ENCODE peak calls at places on chromosomes 13 and 19, in eight cellular contexts. L, V, Q, H, J, I, P and T are unnamed samples.

GRCh38 chr13:32838985-32839384 is 177.2 kb upstream of the KL start:
- DNase-seq in L (no peak), V (no peak), Q (no peak), H (no peak), J (peak), I (no peak), P (no peak), T (no peak)

GRCh38 chr13:37360556-37360955 is 238.0 kb downstream of the POSTN start:
- DNase-seq in L (no peak), V (no peak), Q (no peak), H (no peak), J (no peak), I (no peak), P (peak), T (no peak)

GRCh38 chr19:1399079-1399478 is 2.3 kb downstream of the GAMT start:
- DNase-seq in L (no peak), V (no peak), Q (no peak), H (no peak), J (no peak), I (no peak), P (no peak), T (no peak)

GRCh38 chr19:49468746-49469447 is 5.1 kb upstream of the FLT3LG start:
- DNase-seq in L (peak), V (peak), Q (peak), H (no peak), J (no peak), I (peak), P (peak), T (peak)

GRCh38 chr13:66543780-66544179 is 686.4 kb downstream of the PCDH9 start:
- DNase-seq in L (no peak), V (no peak), Q (no peak), H (no peak), J (no peak), I (no peak), P (no peak), T (no peak)

GRCh38 chr13:112444001-112444311 is 67.8 kb downstream of the SPACA7 start:
- DNase-seq in L (peak), V (peak), Q (peak), H (peak), J (peak), I (no peak), P (peak), T (no peak)

GRCh38 chr13:91045351-91046034 is 302.0 kb upstream of the MIR17HG start:
- DNase-seq in L (no peak), V (no peak), Q (no peak), H (no peak), J (peak), I (no peak), P (no peak), T (no peak)

GRCh38 chr19:18420931-18421330 is 1.7 kb downstream of the SSBP4 start:
- DNase-seq in L (no peak), V (no peak), Q (no peak), H (no peak), J (no peak), I (no peak), P (no peak), T (no peak)

GRCh38 chr13:112761701-112762689 is 72.2 kb downstream of the ATP11A start:
- DNase-seq in L (no peak), V (peak), Q (no peak), H (no peak), J (no peak), I (no peak), P (peak), T (no peak)

DNA sequence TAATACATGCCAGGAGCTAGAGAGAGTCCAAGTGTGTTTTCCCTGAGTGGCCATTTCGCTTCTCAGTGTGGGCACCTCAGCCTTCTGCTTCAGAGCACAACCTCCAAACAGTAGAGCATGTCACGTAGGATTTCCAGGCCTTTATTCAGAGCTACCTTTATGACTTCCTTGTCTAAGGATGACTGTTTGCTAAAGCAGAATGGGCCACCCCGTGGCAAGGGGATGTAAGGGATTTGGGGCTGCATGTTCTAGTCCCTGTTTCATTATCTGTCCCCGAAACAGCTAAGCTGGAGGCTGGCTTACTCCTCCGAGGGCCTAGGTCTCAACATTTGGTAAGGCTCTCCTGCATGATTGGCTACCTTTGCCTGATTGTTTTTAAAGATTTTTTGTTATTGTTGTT is 6.0 kb downstream of the RNASEH2B start:
- DNase-seq in L (no peak), V (no peak), Q (no peak), H (peak), J (no peak), I (no peak), P (no peak), T (no peak)
- TF ChIP-seq CTCF in L (peak), V (no peak), Q (no peak), H (peak), J (no peak), I (no peak), P (no peak), T (no peak)

GRCh38 chr13:44874176-44874575 is 115.1 kb downstream of the NUFIP1 start:
- DNase-seq in L (no peak), V (no peak), Q (no peak), H (no peak), J (no peak), I (peak), P (no peak), T (no peak)

GRCh38 chr13:44876782-44877324 is 112.4 kb downstream of the NUFIP1 start:
- DNase-seq in L (no peak), V (no peak), Q (no peak), H (no peak), J (peak), I (peak), P (no peak), T (no peak)

GRCh38 chr13:44884076-44884729 is 105.1 kb downstream of the NUFIP1 start:
- DNase-seq in L (no peak), V (no peak), Q (no peak), H (no peak), J (no peak), I (peak), P (peak), T (no peak)

GRCh38 chr13:44874886-44875630 is 114.2 kb downstream of the NUFIP1 start:
- DNase-seq in L (no peak), V (no peak), Q (no peak), H (no peak), J (no peak), I (peak), P (no peak), T (no peak)

GRCh38 chr13:44879452-44880058 is 109.7 kb downstream of the NUFIP1 start:
- DNase-seq in L (no peak), V (no peak), Q (no peak), H (no peak), J (no peak), I (peak), P (peak), T (no peak)
- TF ChIP-seq CTCF in L (no peak), V (peak), Q (peak), H (peak), J (peak), I (no peak), P (peak), T (no peak)

GRCh38 chr19:32676186-32676894 is 692 bp downstream of the RGS9BP start:
- DNase-seq in L (no peak), V (no peak), Q (peak), H (no peak), J (peak), I (no peak), P (no peak), T (no peak)
- TF ChIP-seq CTCF in L (no peak), V (no peak), Q (no peak), H (no peak), J (no peak), I (no peak), P (no peak), T (no peak)

GRCh38 chr13:36088001-36088400 is 43.2 kb downstream of the DCLK1 start:
- DNase-seq in L (no peak), V (no peak), Q (no peak), H (no peak), J (no peak), I (no peak), P (no peak), T (no peak)
- TF ChIP-seq CTCF in L (no peak), V (no peak), Q (no peak), H (no peak), J (no peak), I (no peak), P (no peak), T (no peak)

GRCh38 chr19:52690395-52691214 is 44.2 kb downstream of the ZNF611 start:
- DNase-seq in L (peak), V (peak), Q (peak), H (peak), J (peak), I (peak), P (peak), T (peak)
- TF ChIP-seq CTCF in L (no peak), V (peak), Q (peak), H (no peak), J (peak), I (no peak), P (no peak), T (no peak)

GRCh38 chr19:58229255-58229639 is 533 bp downstream of the ZNF544 start:
- DNase-seq in L (no peak), V (no peak), Q (no peak), H (peak), J (peak), I (no peak), P (peak), T (no peak)

GRCh38 chr19:58227964-58228583 is 640 bp upstream of the ZNF544 start:
- DNase-seq in L (no peak), V (no peak), Q (no peak), H (no peak), J (no peak), I (no peak), P (no peak), T (no peak)

GRCh38 chr19:58228584-58229254 is at the start of gene ZNF544:
- DNase-seq in L (peak), V (peak), Q (peak), H (peak), J (peak), I (peak), P (peak), T (peak)
- TF ChIP-seq CTCF in L (no peak), V (peak), Q (no peak), H (peak), J (peak), I (no peak), P (peak), T (no peak)

GRCh38 chr13:74771964-74772363 is 637.8 kb upstream of the KLF12 start:
- DNase-seq in L (no peak), V (no peak), Q (no peak), H (no peak), J (no peak), I (no peak), P (peak), T (no peak)
- TF ChIP-seq CTCF in L (no peak), V (no peak), Q (no peak), H (no peak), J (no peak), I (no peak), P (no peak), T (no peak)

GRCh38 chr19:12800873-12801465 is 631 bp downstream of the PRDX2 start:
- DNase-seq in L (no peak), V (no peak), Q (peak), H (no peak), J (peak), I (no peak), P (no peak), T (no peak)
- TF ChIP-seq CTCF in L (no peak), V (no peak), Q (no peak), H (no peak), J (no peak), I (no peak), P (no peak), T (no peak)

GRCh38 chr19:13835791-13836723 is 40.8 kb downstream of the ZSWIM4 start:
- DNase-seq in L (no peak), V (peak), Q (peak), H (no peak), J (no peak), I (peak), P (no peak), T (no peak)

GRCh38 chr19:13831560-13832056 is 36.4 kb downstream of the ZSWIM4 start:
- DNase-seq in L (no peak), V (no peak), Q (no peak), H (no peak), J (no peak), I (no peak), P (no peak), T (no peak)

GRCh38 chr19:13832096-13832495 is 36.9 kb downstream of the ZSWIM4 start:
- DNase-seq in L (no peak), V (no peak), Q (no peak), H (no peak), J (no peak), I (no peak), P (no peak), T (no peak)

GRCh38 chr19:13834308-13834790 is 39.1 kb downstream of the ZSWIM4 start:
- DNase-seq in L (no peak), V (no peak), Q (no peak), H (no peak), J (no peak), I (peak), P (no peak), T (no peak)

GRCh38 chr19:13833330-13834265 is 38.4 kb downstream of the ZSWIM4 start:
- DNase-seq in L (peak), V (peak), Q (peak), H (peak), J (peak), I (peak), P (peak), T (peak)
- TF ChIP-seq CTCF in L (peak), V (peak), Q (peak), H (peak), J (peak), I (peak), P (peak), T (no peak)

GRCh38 chr19:4206818-4207484 is 22.4 kb upstream of the EBI3 start:
- DNase-seq in L (no peak), V (no peak), Q (no peak), H (no peak), J (no peak), I (no peak), P (peak), T (no peak)
- TF ChIP-seq CTCF in L (no peak), V (peak), Q (no peak), H (peak), J (no peak), I (no peak), P (peak), T (no peak)